ENCODE peak calls at places on chromosomes 13 and 19, in five cellular contexts. U is suprapubic skin, S is sigmoid colon, J is prostate gland, N is endothelial cell of umbilical vein. W is an unnamed sample.

GRCh38 chr13:113161433-113161832 is 3.0 kb downstream of the PROZ start:
- DNase-seq in U (no peak), S (no peak), J (no peak), N (no peak), W (no peak)

GRCh38 chr13:94227255-94227879 is 252.1 kb downstream of the DCT start:
- DNase-seq in U (no peak), S (no peak), J (no peak), N (no peak), W (no peak)

GRCh38 chr13:43569688-43570087 is 217.1 kb downstream of the ENOX1 start:
- DNase-seq in U (no peak), S (no peak), J (no peak), N (no peak), W (no peak)

GRCh38 chr19:9075064-9075964 is 11.5 kb upstream of the OR1M1 start:
- DNase-seq in U (no peak), S (peak), J (peak), N (peak), W (peak)

GRCh38 chr13:23645851-23646250 is 75.6 kb downstream of the TNFRSF19 start:
- DNase-seq in U (no peak), S (no peak), J (no peak), N (no peak), W (no peak)

GRCh38 chr13:114237415-114238112 is 2.9 kb downstream of the CDC16 start:
- DNase-seq in U (no peak), S (no peak), J (no peak), N (no peak), W (no peak)

GRCh38 chr13:105937451-105937850 is 598.0 kb downstream of the EFNB2 start:
- DNase-seq in U (no peak), S (no peak), J (no peak), N (no peak), W (no peak)

GRCh38 chr13:61954092-61954491 is 538.4 kb upstream of the PCDH20 start:
- DNase-seq in U (no peak), S (no peak), J (no peak), N (peak), W (no peak)

GRCh38 chr13:40624338-40624737 is 42.1 kb downstream of the FOXO1 start:
- DNase-seq in U (peak), S (no peak), J (no peak), N (no peak), W (no peak)

GRCh38 chr13:53250272-53250875 is 221.8 kb downstream of the OLFM4 start:
- DNase-seq in U (no peak), S (no peak), J (peak), N (peak), W (no peak)

GRCh38 chr19:10270616-10271394 is at the start of gene ICAM1:
- DNase-seq in U (peak), S (peak), J (peak), N (peak), W (peak)
- TF ChIP-seq POLR2A in U (peak), S (peak), J (peak), N (peak), W (peak)

GRCh38 chr19:18173572-18174294 is at the start of gene IFI30:
- DNase-seq in U (peak), S (peak), J (peak), N (peak), W (peak)

GRCh38 chr19:18170714-18171255 is 2.8 kb upstream of the IFI30 start:
- DNase-seq in U (peak), S (no peak), J (no peak), N (no peak), W (peak)

GRCh38 chr19:18172331-18173053 is 1.1 kb upstream of the IFI30 start:
- DNase-seq in U (no peak), S (no peak), J (no peak), N (no peak), W (no peak)

GRCh38 chr19:18173054-18173571 is 500 bp upstream of the IFI30 start:
- DNase-seq in U (peak), S (peak), J (no peak), N (no peak), W (peak)

GRCh38 chr19:18171605-18172327 is 1.8 kb upstream of the IFI30 start:
- DNase-seq in U (no peak), S (no peak), J (no peak), N (no peak), W (no peak)
- TF ChIP-seq POLR2AphosphoS5 in U (no peak), S (no peak), J (no peak), N (no peak), W (no peak)

DNA sequence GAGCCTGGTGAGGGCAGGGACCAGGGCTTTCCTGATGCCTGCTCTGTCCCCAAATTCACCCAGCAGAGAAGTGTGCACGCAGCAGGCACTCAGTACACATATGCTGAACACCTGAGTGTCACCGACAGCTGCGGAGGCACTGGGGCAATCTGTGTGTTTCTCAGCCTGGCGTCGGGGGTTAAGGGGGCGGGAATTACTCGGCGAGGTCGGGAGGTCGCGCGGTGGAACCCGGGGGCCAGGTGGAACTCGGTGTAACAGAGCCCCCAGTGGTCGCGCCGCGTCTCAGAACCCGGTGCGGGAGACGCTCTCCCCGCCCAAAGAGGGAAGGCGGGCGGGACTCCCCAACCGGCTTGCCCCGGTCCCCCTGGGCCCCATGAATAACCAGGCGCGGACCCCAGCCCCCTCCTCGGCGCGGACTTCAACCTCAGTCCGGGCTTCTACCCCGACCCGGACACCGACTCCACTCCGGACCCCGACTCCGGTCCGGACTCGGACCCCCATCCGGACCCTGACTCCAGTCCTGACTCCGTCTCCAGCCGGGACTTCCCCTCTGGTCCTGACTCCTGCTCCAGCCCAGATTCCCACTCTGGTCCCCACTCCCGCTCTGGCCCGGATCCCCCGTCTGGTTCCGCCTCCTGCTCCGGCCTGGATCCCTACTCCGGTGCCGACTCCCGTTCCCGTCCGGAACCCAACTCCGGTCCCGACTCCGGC is at the start of gene SELENOV:
- DNase-seq in U (no peak), S (no peak), J (no peak), N (no peak), W (no peak)
- TF ChIP-seq CTCF in U (no peak), S (no peak), J (no peak), N (peak), W (no peak)

DNA sequence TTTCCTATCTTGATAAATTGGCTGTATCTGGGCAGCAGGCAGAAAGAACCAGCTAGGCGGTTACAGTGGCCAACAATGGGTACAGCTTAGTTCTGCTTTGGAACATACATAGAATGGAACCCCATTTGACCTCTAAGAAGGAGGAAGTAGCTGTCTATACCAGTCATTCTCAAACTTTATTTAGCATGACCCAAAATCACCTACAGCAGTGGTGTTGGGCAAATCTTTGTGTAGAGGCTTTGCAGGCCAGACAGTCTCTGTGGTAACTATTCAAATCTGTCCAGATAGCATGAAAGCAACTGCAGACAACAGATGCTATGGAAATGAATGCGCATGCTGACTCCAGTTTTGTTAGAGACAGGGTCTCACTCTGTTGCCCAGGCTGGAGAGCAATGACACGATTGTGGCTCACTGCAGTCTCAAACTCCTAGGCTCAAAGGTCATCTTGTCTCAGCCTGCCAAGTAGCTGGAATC is 12.0 kb upstream of the KCNC3 start:
- DNase-seq in U (no peak), S (no peak), J (no peak), N (no peak), W (no peak)
- TF ChIP-seq POLR2A in U (no peak), S (no peak), J (no peak), N (no peak), W (no peak)

DNA sequence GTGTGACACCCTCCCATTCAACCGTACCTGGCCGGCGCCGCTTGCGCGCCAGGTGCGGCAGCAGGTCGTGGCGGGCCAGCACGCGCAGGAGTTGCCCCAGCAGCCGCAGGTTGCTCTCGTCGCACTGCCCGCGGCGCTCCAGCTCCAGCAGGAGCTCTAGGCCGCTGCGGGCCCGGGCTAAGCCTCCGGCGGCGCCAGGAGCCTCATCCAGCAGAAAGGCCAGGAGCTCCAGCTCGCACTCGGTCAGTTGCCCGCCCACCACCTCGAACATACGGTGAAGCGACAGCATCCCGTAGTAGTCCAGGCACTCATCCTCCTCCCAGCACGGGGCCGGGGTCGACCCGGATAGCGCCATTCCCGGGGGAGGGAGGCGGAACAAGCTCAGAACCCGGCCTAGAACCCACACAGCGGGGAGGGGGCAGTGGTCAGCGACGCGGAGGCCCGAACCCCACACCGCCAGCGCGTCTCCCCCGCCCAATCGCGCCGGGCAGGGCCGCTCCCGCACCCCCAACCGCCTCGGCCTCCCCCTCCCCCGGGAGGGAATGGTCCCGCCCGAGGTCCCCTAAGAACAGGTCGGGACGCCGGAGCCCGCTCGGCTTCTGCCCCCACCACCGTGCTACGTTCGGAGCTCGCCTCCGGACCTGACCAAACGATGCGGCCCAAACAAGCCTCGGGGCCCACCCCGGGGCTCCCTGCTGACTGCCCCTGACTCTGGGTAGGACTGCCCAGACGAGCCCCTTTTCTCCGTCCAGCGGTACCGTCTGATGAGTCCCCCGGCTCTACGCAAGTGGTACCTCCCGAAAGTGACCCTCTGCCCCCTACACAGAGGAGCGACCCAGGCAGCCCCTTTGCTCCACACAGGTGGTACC is 590 bp downstream of the DEDD2 start:
- DNase-seq in U (peak), S (peak), J (no peak), N (peak), W (peak)
- TF ChIP-seq POLR2AphosphoS5 in U (no peak), S (no peak), J (no peak), N (no peak), W (peak)

GRCh38 chr13:79062291-79062690 is 343.8 kb downstream of the RBM26 start:
- DNase-seq in U (no peak), S (no peak), J (no peak), N (no peak), W (no peak)

GRCh38 chr13:79056706-79057105 is 349.3 kb downstream of the RBM26 start:
- DNase-seq in U (no peak), S (no peak), J (no peak), N (no peak), W (no peak)

DNA sequence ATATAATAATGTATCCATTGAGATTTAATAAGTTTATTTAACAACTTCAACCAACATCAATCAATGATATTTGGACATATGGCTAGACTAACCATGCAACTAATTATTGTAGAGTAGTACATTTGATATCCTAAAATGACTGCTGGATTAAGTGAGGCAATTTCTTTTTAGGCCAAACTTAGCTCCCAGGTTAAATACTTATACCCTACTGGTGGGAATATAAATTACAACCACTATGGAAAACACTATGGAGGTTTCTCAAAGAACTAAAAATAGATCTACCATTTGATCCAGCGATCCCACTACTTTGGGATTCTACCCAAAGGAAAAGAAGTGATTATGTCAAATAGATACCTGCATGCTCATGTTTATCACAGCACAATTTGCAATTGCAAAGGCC is 345.8 kb downstream of the RBM26 start:
- DNase-seq in U (no peak), S (no peak), J (no peak), N (no peak), W (no peak)
- TF ChIP-seq CTCF in U (no peak), S (no peak), J (no peak), N (no peak), W (no peak)

GRCh38 chr13:21297914-21298831 is 121.7 kb downstream of the MRPL57 start:
- DNase-seq in U (peak), S (peak), J (peak), N (peak), W (peak)
- TF ChIP-seq POLR2A in U (peak), S (peak), J (peak), N (peak), W (peak)

GRCh38 chr13:44648392-44649117 is 72.4 kb upstream of the TSC22D1 start:
- DNase-seq in U (no peak), S (no peak), J (no peak), N (peak), W (no peak)

GRCh38 chr13:44651724-44652123 is 75.6 kb upstream of the TSC22D1 start:
- DNase-seq in U (no peak), S (no peak), J (no peak), N (no peak), W (no peak)

GRCh38 chr13:44651209-44651608 is 75.1 kb upstream of the TSC22D1 start:
- DNase-seq in U (no peak), S (no peak), J (no peak), N (no peak), W (no peak)

GRCh38 chr13:44649118-44649455 is 73.0 kb upstream of the TSC22D1 start:
- DNase-seq in U (no peak), S (no peak), J (no peak), N (no peak), W (no peak)

DNA sequence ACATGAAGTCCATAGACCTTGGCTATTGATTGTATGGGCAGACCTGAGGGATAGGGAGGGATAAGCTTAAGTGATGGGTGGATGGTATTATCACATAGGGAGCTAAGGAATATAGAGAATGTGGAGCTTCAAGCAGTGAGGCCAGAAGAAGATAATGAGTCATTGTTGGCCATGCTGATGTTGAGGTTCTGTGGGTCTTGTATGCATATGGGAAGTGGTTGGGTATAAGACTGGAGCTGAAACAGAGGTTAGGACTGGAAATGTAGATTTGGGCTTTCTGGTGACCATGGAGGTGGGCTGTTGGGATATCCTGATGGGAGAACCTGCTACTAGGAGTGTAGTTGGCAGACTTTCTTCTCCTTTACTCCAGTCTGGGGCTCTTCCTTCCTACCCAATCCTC is 73.7 kb upstream of the TSC22D1 start:
- DNase-seq in U (no peak), S (no peak), J (no peak), N (no peak), W (no peak)
- TF ChIP-seq POLR2AphosphoS5 in U (no peak), S (no peak), J (no peak), N (no peak), W (no peak)

GRCh38 chr13:51971520-51972426 is 39.5 kb downstream of the ATP7B start:
- DNase-seq in U (no peak), S (no peak), J (no peak), N (no peak), W (no peak)

GRCh38 chr13:51966186-51966585 is 45.1 kb downstream of the ATP7B start:
- DNase-seq in U (no peak), S (no peak), J (no peak), N (no peak), W (no peak)

GRCh38 chr13:51974485-51974884 is 36.8 kb downstream of the ATP7B start:
- DNase-seq in U (no peak), S (no peak), J (no peak), N (no peak), W (no peak)

GRCh38 chr13:51967482-51968446 is 43.5 kb downstream of the ATP7B start:
- DNase-seq in U (no peak), S (no peak), J (no peak), N (no peak), W (no peak)

GRCh38 chr13:51970251-51970793 is 40.9 kb downstream of the ATP7B start:
- DNase-seq in U (no peak), S (no peak), J (no peak), N (no peak), W (no peak)
- TF ChIP-seq CTCF in U (no peak), S (no peak), J (no peak), N (no peak), W (no peak)

DNA sequence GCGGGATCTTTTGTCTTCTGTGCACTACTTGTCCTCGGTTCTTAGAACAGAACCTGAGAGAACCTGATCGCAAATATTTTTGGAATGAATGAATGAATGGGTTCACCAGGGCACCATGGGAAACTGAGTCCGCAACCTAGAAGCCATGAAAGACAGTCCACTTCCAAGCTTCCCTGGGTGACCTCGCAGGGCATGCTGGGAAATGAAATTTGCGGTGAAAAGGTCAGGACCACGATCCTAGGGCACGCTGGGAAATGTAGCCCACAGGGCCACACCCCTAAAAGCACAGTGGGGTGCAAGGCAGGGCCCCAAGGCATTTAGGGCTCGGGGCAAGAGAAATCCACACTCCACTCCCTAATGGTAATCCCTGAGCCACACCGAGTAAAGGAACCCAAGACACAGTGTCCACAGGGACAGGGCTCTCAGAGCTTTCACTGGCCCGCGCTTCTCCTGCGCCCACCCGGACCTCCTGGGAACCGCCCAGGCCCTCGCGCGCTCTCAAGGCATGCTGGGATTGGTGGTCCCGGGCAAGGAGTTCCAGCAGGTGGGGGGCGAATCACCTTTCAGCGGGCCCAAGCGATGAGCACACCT is 1.1 kb upstream of the PPP1R12C start:
- DNase-seq in U (no peak), S (no peak), J (no peak), N (no peak), W (peak)
- TF ChIP-seq POLR2A in U (no peak), S (no peak), J (no peak), N (no peak), W (no peak)